ENCODE peak calls at places on chromosomes 6 and 20, in six cellular contexts. B, X, Z, S, C and R are unnamed samples.

GRCh38 chr20:4957939-4958362 is 43.4 kb downstream of the SLC23A2 start:
- DNase-seq in S (no peak), C (no peak), X (no peak), Z (no peak), B (no peak), R (no peak)

GRCh38 chr6:73455865-73456629 is 4.0 kb upstream of the CGAS start:
- DNase-seq in C (peak; percentile 57), B (no peak), Z (no peak), S (no peak), X (no peak), R (no peak)

GRCh38 chr6:118810420-118811027 is 83.4 kb upstream of the ASF1A start:
- DNase-seq in Z (no peak), B (no peak), X (no peak), C (no peak), S (no peak), R (peak; percentile 25)

GRCh38 chr6:68726307-68726706 is 91.2 kb downstream of the ADGRB3 start:
- DNase-seq in B (no peak), S (no peak), C (no peak), X (no peak), Z (no peak), R (no peak)

GRCh38 chr6:27478141-27478705 is 5.3 kb upstream of the ZNF184 start:
- DNase-seq in Z (no peak), X (no peak), S (no peak), B (no peak), C (peak; percentile 43), R (no peak)

GRCh38 chr6:27825025-27825823 is 87.0 kb downstream of the OR2B2 start:
- DNase-seq in Z (no peak), B (no peak), X (no peak), C (no peak), S (no peak), R (no peak)

GRCh38 chr6:44133003-44133931 is 5.9 kb downstream of the TMEM63B start:
- DNase-seq in X (peak; percentile 66), C (peak; percentile 39), Z (peak; percentile 38), S (peak; percentile 44), B (peak; percentile 52), R (no peak)

GRCh38 chr6:25017486-25017885 is 81.7 kb upstream of the RIPOR2 start:
- DNase-seq in X (no peak), Z (no peak), B (no peak), S (no peak), C (no peak), R (no peak)

GRCh38 chr20:32980990-32981389 is 23.2 kb downstream of the SUN5 start:
- DNase-seq in S (no peak), X (no peak), C (no peak), B (no peak), Z (no peak), R (no peak)

GRCh38 chr6:21840428-21840827 is 246.9 kb downstream of the SOX4 start:
- DNase-seq in S (no peak), C (peak; percentile 48), B (no peak), Z (no peak), X (no peak), R (no peak)

GRCh38 chr6:2999005-2999620 is 581 bp upstream of the NQO2 start:
- DNase-seq in B (no peak), Z (peak; percentile 94), C (peak; percentile 91), S (peak; percentile 85), X (no peak), R (peak; percentile 36)

GRCh38 chr20:15336011-15336410 is 998.6 kb upstream of the FLRT3 start:
- DNase-seq in X (no peak), S (no peak), B (no peak), Z (no peak), C (no peak), R (no peak)

GRCh38 chr6:124535746-124536145 is 426.5 kb upstream of the RNF217 start:
- DNase-seq in Z (peak; percentile 23), X (no peak), C (peak; percentile 28), B (peak; percentile 8), S (no peak), R (no peak)

GRCh38 chr20:63492982-63493381 is 5.9 kb downstream of the EEF1A2 start:
- DNase-seq in X (no peak), Z (no peak), C (no peak), S (no peak), B (no peak), R (no peak)

GRCh38 chr6:144559865-144560603 is 274.9 kb downstream of the UTRN start:
- DNase-seq in S (no peak), C (peak; percentile 25), B (no peak), Z (peak; percentile 19), X (no peak), R (peak; percentile 2)

GRCh38 chr6:149045404-149045803 is 272.1 kb upstream of the TAB2 start:
- DNase-seq in Z (no peak), C (no peak), X (no peak), S (no peak), B (no peak), R (no peak)
- TF ChIP-seq CTCF in Z (no peak), C (no peak), X (no peak), S (no peak), B (no peak), R (no peak)

DNA sequence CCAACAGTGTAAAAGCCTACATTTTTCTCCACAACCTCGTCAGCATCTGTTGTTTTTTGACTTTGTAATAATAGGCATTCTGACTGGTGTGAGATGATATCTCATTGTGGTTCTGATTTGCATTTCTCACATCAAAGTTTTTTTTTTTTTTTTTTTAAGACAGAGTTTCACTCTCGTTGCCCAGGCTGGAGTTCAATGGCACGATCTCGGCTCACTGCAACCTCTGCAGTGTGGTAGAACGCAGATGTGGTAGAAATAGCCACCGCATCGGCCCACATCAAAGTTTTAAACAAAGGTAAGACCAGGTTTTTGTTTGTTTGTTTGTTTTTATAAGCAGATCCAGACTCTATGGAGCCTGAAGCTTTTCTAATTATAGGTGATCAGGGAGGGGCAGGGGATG is 12.7 kb upstream of the PPP1R3G start:
- DNase-seq in S (no peak), B (no peak), Z (no peak), X (no peak), C (no peak), R (no peak)
- H3K27ac ChIP-seq in S (no peak overlapping the region), B (no peak overlapping the region), Z (no peak overlapping the region), X (no peak overlapping the region), C (no peak overlapping the region), R (no peak overlapping the region)

GRCh38 chr20:668638-669037 is 7.0 kb downstream of the SCRT2 start:
- DNase-seq in C (no peak), B (no peak), X (no peak), Z (no peak), S (no peak), R (no peak)
- H3K27me3 ChIP-seq in C (peaks cover 61% of the 10 kb centered on the region), B (no peaks in the 10 kb centered on the region), X (no peaks in the 10 kb centered on the region), Z (peaks cover 33% of the 10 kb centered on the region), S (no peaks in the 10 kb centered on the region), R (peaks cover 66% of the 10 kb centered on the region)

DNA sequence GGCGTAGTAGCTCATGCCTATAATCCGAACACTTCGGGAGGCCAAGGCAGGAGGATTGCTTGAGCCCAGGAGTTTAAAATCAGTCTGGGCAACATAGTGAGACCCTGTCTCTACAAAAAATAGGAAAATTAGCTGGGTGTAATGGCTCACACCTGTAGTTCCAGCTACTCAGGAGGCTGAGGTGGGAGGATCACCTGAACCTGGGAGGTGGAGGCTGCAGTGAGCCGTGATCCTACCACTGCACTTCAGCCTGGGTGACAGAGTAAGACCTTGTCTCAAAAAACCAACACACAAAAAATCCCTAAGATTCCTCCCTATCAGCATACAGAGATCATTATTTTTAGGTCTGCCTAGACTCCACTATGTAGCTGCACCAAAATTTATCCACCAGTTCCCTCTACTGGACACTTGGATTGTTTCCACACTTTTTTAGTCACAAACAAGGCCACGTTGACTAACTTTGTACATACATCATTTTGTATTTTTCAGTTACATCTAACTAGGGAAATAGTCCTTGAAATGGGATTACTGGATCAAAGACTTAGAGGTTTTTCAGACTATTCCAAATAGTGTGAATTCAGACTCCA is 3.6 kb upstream of the PHF1 start:
- DNase-seq in X (no peak), C (peak; percentile 75), B (no peak), Z (no peak), S (no peak), R (no peak)
- TF ChIP-seq CTCF in X (no peak), C (peak; percentile 28), B (no peak), Z (peak; percentile 55), S (peak; percentile 7), R (no peak)

GRCh38 chr20:44720617-44720993 is 5.4 kb downstream of the CCN5 start:
- DNase-seq in S (no peak), Z (peak; percentile 85), X (no peak), C (peak; percentile 58), B (no peak), R (no peak)

GRCh38 chr20:44719841-44720240 is 4.7 kb downstream of the CCN5 start:
- DNase-seq in C (no peak), S (no peak), X (no peak), B (peak; percentile 51), Z (no peak), R (no peak)

GRCh38 chr20:44715495-44716308 is 533 bp downstream of the CCN5 start:
- DNase-seq in X (no peak), B (peak; percentile 49), C (no peak), Z (no peak), S (no peak), R (no peak)

GRCh38 chr20:44716309-44717106 is 1.3 kb downstream of the CCN5 start:
- DNase-seq in C (no peak), Z (no peak), S (no peak), X (no peak), B (peak; percentile 56), R (no peak)

GRCh38 chr20:44717986-44718385 is 2.8 kb downstream of the CCN5 start:
- DNase-seq in C (no peak), X (no peak), Z (no peak), S (no peak), B (peak; percentile 47), R (no peak)
- H3K27ac ChIP-seq in C (no peak overlapping the region), X (no peak overlapping the region), Z (no peak overlapping the region), S (no peak overlapping the region), B (peak overlapping the region; percentile 41), R (no peak overlapping the region)

GRCh38 chr20:58521763-58522162 is 6.6 kb upstream of the APCDD1L start:
- DNase-seq in Z (no peak), X (no peak), S (no peak), C (no peak), B (no peak), R (no peak)

GRCh38 chr20:58519940-58520712 is 4.9 kb upstream of the APCDD1L start:
- DNase-seq in C (no peak), Z (no peak), S (no peak), X (no peak), B (no peak), R (no peak)

GRCh38 chr20:58518896-58519593 is 3.8 kb upstream of the APCDD1L start:
- DNase-seq in B (no peak), S (no peak), Z (no peak), X (no peak), C (no peak), R (no peak)

GRCh38 chr20:58515240-58516212 is at the start of gene APCDD1L:
- DNase-seq in Z (no peak), C (peak; percentile 65), X (no peak), B (no peak), S (no peak), R (no peak)

DNA sequence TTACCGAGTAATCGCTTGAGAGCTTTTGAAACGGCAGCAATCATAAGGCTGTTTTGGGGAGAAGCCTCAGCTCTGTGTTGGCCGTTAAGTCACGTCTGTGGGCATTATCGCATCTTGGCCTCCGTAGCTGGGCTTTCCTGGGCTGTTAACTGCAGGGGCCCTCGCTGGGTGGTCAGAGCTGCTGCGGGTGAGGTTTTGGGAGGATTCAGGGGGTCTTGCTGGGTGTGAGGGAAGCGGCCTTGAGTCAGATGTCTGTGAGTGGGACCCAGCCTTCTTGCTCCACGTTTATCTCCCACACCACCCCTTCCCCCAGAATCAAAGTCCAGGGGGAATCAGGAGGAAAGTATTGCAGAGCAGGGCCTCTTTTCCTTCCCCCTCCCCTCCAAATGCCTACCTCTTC is 3.2 kb upstream of the APCDD1L start:
- DNase-seq in X (no peak), B (no peak), Z (no peak), S (no peak), C (no peak), R (no peak)
- H3K27me3 ChIP-seq in X (peaks cover 5% of the 10 kb centered on the region), B (no peaks in the 10 kb centered on the region), Z (peaks cover 23% of the 10 kb centered on the region), S (no peaks in the 10 kb centered on the region), C (peaks cover 8% of the 10 kb centered on the region), R (peaks cover 25% of the 10 kb centered on the region)